ENCODE peak calls at places on chromosomes 1 and 21, in seven cellular contexts. O is stomach; D is stimulated activated CD4-positive, alpha-beta T cell treated with anti-CD3 and anti-CD28 coated beads, TNF-alpha, amount 100 ng/mL, for 1 hour; J is aorta; I is NAMALWA; Z is NCI-H524 treated with DMSO at 0.1 percent for 48 hours; E is iris pigment epithelial cell. A is an unnamed sample.
A peak's percentile ranks its signal among the peaks of the same experiment; 100 is the strongest.

GRCh38 chr1:66464802-66465201 is 69.2 kb upstream of the SGIP1 start:
- DNase-seq in D (no peak), E (peak; percentile 100), O (no peak), I (no peak), J (peak; percentile 42), Z (no peak), A (no peak)

GRCh38 chr1:174550296-174550695 is 102.5 kb downstream of the GPR52 start:
- DNase-seq in Z (no peak), D (no peak), O (no peak), I (no peak), E (no peak), J (no peak), A (no peak)

GRCh38 chr1:106568161-106568560 is 488.3 kb upstream of the PRMT6 start:
- DNase-seq in D (no peak), E (no peak), I (no peak), O (no peak), Z (no peak), J (no peak), A (no peak)

GRCh38 chr1:235012436-235013210 is 116.0 kb downstream of the TOMM20 start:
- DNase-seq in I (no peak), D (no peak), E (no peak), O (no peak), J (no peak), Z (no peak), A (no peak)

GRCh38 chr1:193216920-193217319 is 30.5 kb upstream of the B3GALT2 start:
- DNase-seq in D (no peak), J (no peak), Z (no peak), I (no peak), E (no peak), O (no peak), A (no peak)

GRCh38 chr1:201648066-201648910 is 109.4 kb downstream of the NAV1 start:
- DNase-seq in D (no peak), I (no peak), E (peak; percentile 77), J (peak; percentile 67), O (peak; percentile 47), Z (no peak), A (no peak)

GRCh38 chr1:90856608-90857007 is 139.5 kb upstream of the BARHL2 start:
- DNase-seq in O (no peak), Z (no peak), J (no peak), D (no peak), I (no peak), E (no peak), A (no peak)

GRCh38 chr21:26840912-26841311 is 4.3 kb downstream of the ADAMTS1 start:
- DNase-seq in E (peak; percentile 36), Z (no peak), J (peak; percentile 87), I (no peak), O (no peak), D (no peak), A (no peak)

GRCh38 chr1:222546548-222547259 is 1.2 kb downstream of the HHIPL2 start:
- DNase-seq in J (peak; percentile 54), E (peak; percentile 77), O (no peak), D (no peak), Z (peak; percentile 63), I (no peak), A (no peak)

GRCh38 chr1:21406659-21407058 is 33.3 kb upstream of the NBPF3 start:
- DNase-seq in D (no peak), Z (no peak), I (no peak), J (no peak), E (no peak), O (no peak), A (no peak)

GRCh38 chr1:202007703-202008489 is 2.5 kb upstream of the ELF3 start:
- DNase-seq in J (no peak), D (no peak), Z (no peak), I (no peak), E (no peak), O (peak; percentile 92), A (no peak)